ENCODE peak calls at places on chromosome 1, in six cellular contexts. L, O, S, J, Y and E are unnamed samples.
A peak's percentile ranks its signal among the peaks of the same experiment; 100 is the strongest.

GRCh38 chr1:2459757-2460156 is 16.3 kb upstream of the PLCH2 start:
- DNase-seq in J (peak; percentile 97), L (no peak), Y (no peak), O (no peak), S (no peak), E (no peak)

GRCh38 chr1:214019499-214019898 is 31.7 kb downstream of the PROX1 start:
- DNase-seq in S (no peak), O (no peak), L (no peak), Y (no peak), J (peak; percentile 77), E (no peak)

GRCh38 chr1:210231846-210232523 is 611 bp upstream of the SERTAD4 start:
- DNase-seq in Y (no peak), S (no peak), O (no peak), L (no peak), J (peak; percentile 70), E (no peak)

GRCh38 chr1:111110197-111110899 is 29.5 kb downstream of the DRAM2 start:
- DNase-seq in J (no peak), L (no peak), Y (peak; percentile 77), S (no peak), O (no peak), E (no peak)

GRCh38 chr1:234478152-234478480 is 863 bp downstream of the TARBP1 start:
- DNase-seq in J (peak; percentile 82), L (peak; percentile 79), O (no peak), Y (peak; percentile 33), S (peak; percentile 82), E (peak; percentile 71)

GRCh38 chr1:218658899-218659298 is 313.8 kb downstream of the TGFB2 start:
- DNase-seq in L (no peak), S (no peak), O (no peak), Y (no peak), J (no peak), E (no peak)

GRCh38 chr1:7371926-7372325 is 399.2 kb upstream of the VAMP3 start:
- DNase-seq in S (no peak), L (no peak), J (no peak), O (no peak), Y (no peak), E (no peak)

GRCh38 chr1:12080773-12081556 is 17.9 kb downstream of the TNFRSF8 start:
- DNase-seq in O (no peak), J (no peak), Y (no peak), S (no peak), L (no peak), E (no peak)

GRCh38 chr1:180778782-180779398 is 133.8 kb upstream of the KIAA1614 start:
- DNase-seq in S (no peak), Y (peak; percentile 28), O (no peak), L (peak; percentile 40), J (peak; percentile 10), E (no peak)

GRCh38 chr1:66402194-66402593 is 131.8 kb upstream of the SGIP1 start:
- DNase-seq in S (no peak), L (no peak), J (no peak), O (peak; percentile 87), Y (no peak), E (no peak)

GRCh38 chr1:7070389-7071029 is 285.3 kb downstream of the CAMTA1 start:
- DNase-seq in S (peak; percentile 81), O (peak; percentile 3), Y (peak; percentile 43), L (peak; percentile 70), J (peak; percentile 87), E (peak; percentile 4)

GRCh38 chr1:159079518-159079917 is 3.0 kb upstream of the AIM2 start:
- DNase-seq in L (peak; percentile 57), Y (no peak), O (no peak), J (no peak), S (no peak), E (no peak)

GRCh38 chr1:91732291-91732953 is 153.5 kb downstream of the TGFBR3 start:
- DNase-seq in S (no peak), J (no peak), L (peak; percentile 98), O (no peak), Y (no peak), E (no peak)

GRCh38 chr1:47192458-47193384 is 2.9 kb upstream of the PDZK1IP1 start:
- DNase-seq in S (peak; percentile 91), L (peak; percentile 95), Y (peak; percentile 91), O (no peak), J (peak; percentile 78), E (peak; percentile 54)

GRCh38 chr1:234246638-234247116 is 126.6 kb upstream of the COA6 start:
- DNase-seq in O (peak; percentile 93), Y (no peak), L (no peak), S (no peak), J (no peak), E (no peak)

GRCh38 chr1:198007687-198008627 is 90.8 kb downstream of the LHX9 start:
- DNase-seq in L (no peak), O (no peak), Y (no peak), J (no peak), S (no peak), E (no peak)

GRCh38 chr1:30413111-30413440 is 310.3 kb downstream of the MATN1 start:
- DNase-seq in J (no peak), L (no peak), O (no peak), S (peak; percentile 28), Y (no peak), E (no peak)

GRCh38 chr1:235358899-235359298 is 8.3 kb upstream of the TBCE start:
- DNase-seq in S (no peak), O (no peak), J (no peak), L (no peak), Y (no peak), E (no peak)

GRCh38 chr1:64405833-64406232 is 64.1 kb upstream of the CACHD1 start:
- DNase-seq in L (no peak), Y (no peak), O (no peak), J (no peak), S (no peak), E (no peak)

GRCh38 chr1:52423771-52424170 is 19.4 kb downstream of the PRPF38A start:
- DNase-seq in Y (no peak), O (no peak), L (peak; percentile 57), J (no peak), S (no peak), E (no peak)

GRCh38 chr1:239896980-239897379 is 194.7 kb upstream of the FMN2 start:
- DNase-seq in J (no peak), O (no peak), L (no peak), S (no peak), Y (no peak), E (no peak)

GRCh38 chr1:154497026-154497806 is 4.8 kb upstream of the TDRD10 start:
- DNase-seq in Y (no peak), J (peak; percentile 21), S (no peak), L (peak; percentile 90), O (peak; percentile 32), E (no peak)

GRCh38 chr1:115084902-115085505 is 4.3 kb downstream of the TSPAN2 start:
- DNase-seq in O (no peak), J (peak; percentile 56), L (no peak), S (no peak), Y (no peak), E (no peak)

DNA sequence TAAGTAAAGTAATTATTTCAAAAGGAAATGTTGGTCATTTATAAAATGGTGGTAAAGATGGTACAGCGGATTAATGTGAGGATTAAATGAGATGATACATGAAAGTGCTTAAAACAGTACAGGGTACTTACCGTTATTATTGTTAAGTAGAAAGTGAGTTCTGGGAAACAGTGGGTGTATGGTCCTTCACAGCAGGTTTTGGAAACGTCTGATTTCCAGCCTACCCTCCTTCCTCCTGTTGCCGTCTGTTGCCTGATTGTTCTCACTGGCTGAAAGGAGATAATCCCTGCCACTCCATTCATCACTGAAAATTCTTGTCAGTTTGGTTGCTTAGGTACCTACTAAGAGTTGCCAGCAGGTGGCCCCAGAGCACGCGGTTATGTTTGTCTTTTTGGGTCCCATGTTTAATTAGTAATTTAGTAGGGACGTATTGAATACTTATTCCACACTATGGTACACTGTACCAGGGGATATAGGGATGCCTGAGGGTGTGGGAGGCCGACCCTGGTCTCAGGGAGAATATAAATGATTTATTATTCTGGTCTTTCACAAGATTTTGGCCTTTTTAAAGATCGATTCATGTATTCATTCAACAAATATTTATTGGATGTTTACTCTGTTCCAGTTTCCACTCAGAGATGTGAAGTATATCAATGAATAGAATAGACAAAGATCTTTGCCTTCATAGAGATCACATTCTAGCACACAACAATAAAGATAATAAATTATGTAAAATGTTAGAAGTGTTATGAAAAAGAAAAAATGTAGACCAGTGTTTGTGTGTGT is 30.8 kb upstream of the RPTN start:
- DNase-seq in L (peak; percentile 67), S (peak; percentile 54), J (peak; percentile 52), O (no peak), Y (peak; percentile 31), E (peak; percentile 56)
- TF ChIP-seq GABPA in L (no peak), S (no peak), J (no peak), O (no peak), Y (no peak), E (no peak)

DNA sequence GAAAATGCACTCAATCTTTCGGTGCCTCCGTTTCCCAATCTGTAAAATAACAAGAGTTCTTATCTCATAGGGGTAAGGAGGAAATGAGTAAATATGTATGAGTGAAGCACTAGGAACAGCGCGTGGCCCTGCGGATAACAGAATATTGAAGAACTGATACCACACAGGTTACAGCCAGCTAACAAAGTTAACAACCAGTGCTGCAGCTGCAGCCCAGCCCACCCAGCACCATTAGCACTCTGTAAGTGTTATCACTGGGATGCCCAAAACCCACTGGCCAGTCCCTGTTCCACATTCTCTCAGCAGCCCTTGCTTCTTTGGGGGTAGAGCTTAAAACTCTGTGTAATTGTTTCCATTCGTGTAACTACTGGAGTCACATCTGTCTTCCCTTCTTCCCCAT is 89.5 kb downstream of the VWA5B1 start:
- DNase-seq in Y (no peak), O (no peak), S (no peak), L (no peak), J (no peak), E (no peak)
- H3K27me3 ChIP-seq in Y (peaks cover 20% of the 10 kb centered on the region), O (peaks cover 2% of the 10 kb centered on the region), S (no peaks in the 10 kb centered on the region), L (peaks cover 6% of the 10 kb centered on the region), J (no peaks in the 10 kb centered on the region), E (no peaks in the 10 kb centered on the region)

GRCh38 chr1:33049381-33049780 is 12.7 kb upstream of the AK2 start:
- DNase-seq in Y (no peak), S (no peak), L (no peak), O (no peak), J (no peak), E (no peak)
- TF ChIP-seq CTCF in Y (no peak), S (no peak), L (no peak), O (no peak), J (no peak), E (no peak)

GRCh38 chr1:230359992-230360391 is 66.1 kb downstream of the PGBD5 start:
- DNase-seq in Y (no peak), J (no peak), O (no peak), S (no peak), L (no peak), E (no peak)
- TF ChIP-seq GABPA in Y (no peak), J (no peak), O (no peak), S (no peak), L (no peak), E (no peak)

DNA sequence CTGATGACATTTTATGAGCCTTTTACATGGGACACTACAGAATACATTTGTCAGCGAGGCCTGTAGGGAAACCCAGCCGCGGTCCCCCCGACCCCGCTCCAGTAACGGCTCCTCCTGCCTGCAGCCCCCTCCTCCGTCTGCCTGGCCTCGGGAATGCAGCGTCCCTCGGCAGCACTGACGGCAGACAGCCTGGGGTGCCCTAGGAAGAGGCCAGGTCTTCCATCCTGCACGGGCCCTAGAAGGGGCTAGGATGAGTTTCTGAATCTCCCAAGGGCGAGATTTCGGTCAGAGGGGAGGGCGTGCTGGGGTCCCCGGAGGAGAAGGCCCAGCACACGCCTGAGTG is 8.4 kb downstream of the SAMD11 start:
- DNase-seq in Y (no peak), O (no peak), S (no peak), J (no peak), L (no peak), E (no peak)
- H3K27me3 ChIP-seq in Y (peaks cover 87% of the 10 kb centered on the region), O (no peaks in the 10 kb centered on the region), S (peaks cover 63% of the 10 kb centered on the region), J (no peaks in the 10 kb centered on the region), L (peaks cover 31% of the 10 kb centered on the region), E (no peaks in the 10 kb centered on the region)